ENCODE peak calls at places on chromosomes 13 and 19, in six cellular contexts. B is neural progenitor cell, R is HCT116, V is GM23338, D is GM23248, T is OCI-LY7. F is an unnamed sample.

GRCh38 chr13:109654341-109655205 is 131.8 kb downstream of the IRS2 start:
- DNase-seq in B (no peak), R (no peak), V (no peak), D (no peak), T (no peak), F (no peak)

GRCh38 chr13:92938481-92939020 is 288.1 kb upstream of the GPC6 start:
- DNase-seq in B (peak), R (no peak), V (no peak), D (no peak), T (no peak), F (no peak)

GRCh38 chr19:35058370-35058769 is 16.8 kb downstream of the HPN start:
- DNase-seq in B (no peak), R (no peak), V (no peak), D (no peak), T (no peak), F (no peak)

GRCh38 chr13:112244495-112245177 is 131.5 kb upstream of the SPACA7 start:
- DNase-seq in B (no peak), R (no peak), V (no peak), D (no peak), T (no peak), F (no peak)

GRCh38 chr19:44306283-44306682 is 1.5 kb upstream of the ZNF235 start:
- DNase-seq in B (no peak), R (no peak), V (no peak), D (no peak), T (no peak), F (no peak)

GRCh38 chr13:41271456-41272285 is 8.3 kb upstream of the MTRF1 start:
- DNase-seq in B (no peak), R (no peak), V (no peak), D (no peak), T (peak), F (no peak)

GRCh38 chr13:77113496-77113895 is 86.5 kb upstream of the FBXL3 start:
- DNase-seq in B (no peak), R (no peak), V (peak), D (peak), T (no peak), F (no peak)

GRCh38 chr13:107365466-107366215 is 797.7 kb upstream of the ARGLU1 start:
- DNase-seq in B (no peak), R (no peak), V (no peak), D (peak), T (no peak), F (peak)

GRCh38 chr19:14072535-14073231 is at the start of gene MISP3:
- DNase-seq in B (peak), R (no peak), V (peak), D (peak), T (peak), F (peak)

GRCh38 chr13:87671031-87671823 is at the start of gene SLITRK5:
- DNase-seq in B (peak), R (no peak), V (peak), D (peak), T (peak), F (peak)

GRCh38 chr19:4352701-4353121 is 9.3 kb downstream of the MPND start:
- DNase-seq in B (peak), R (no peak), V (peak), D (peak), T (peak), F (peak)

GRCh38 chr19:50209131-50209530 is 5.7 kb downstream of the MYH14 start:
- DNase-seq in B (no peak), R (no peak), V (no peak), D (no peak), T (no peak), F (no peak)

GRCh38 chr13:93700115-93700514 is 473.5 kb downstream of the GPC6 start:
- DNase-seq in B (no peak), R (no peak), V (no peak), D (peak), T (no peak), F (no peak)

GRCh38 chr13:85497652-85498051 is 301.6 kb downstream of the SLITRK6 start:
- DNase-seq in B (no peak), R (no peak), V (no peak), D (peak), T (no peak), F (peak)

GRCh38 chr13:111289251-111289650 is 31.2 kb upstream of the TEX29 start:
- DNase-seq in B (peak), R (no peak), V (no peak), D (no peak), T (no peak), F (no peak)

GRCh38 chr19:4284176-4284958 is 5.3 kb downstream of the SHD start:
- DNase-seq in B (peak), R (peak), V (peak), D (peak), T (peak), F (peak)

GRCh38 chr13:98540476-98540875 is 36.4 kb downstream of the STK24 start:
- DNase-seq in B (no peak), R (no peak), V (no peak), D (peak), T (no peak), F (no peak)

GRCh38 chr19:38686530-38686888 is 39.1 kb downstream of the ACTN4 start:
- DNase-seq in B (no peak), R (no peak), V (no peak), D (no peak), T (no peak), F (no peak)

GRCh38 chr13:40233731-40234195 is 432.7 kb downstream of the FOXO1 start:
- DNase-seq in B (no peak), R (no peak), V (no peak), D (no peak), T (no peak), F (no peak)
- TF ChIP-seq EZH2phosphoT487 in B (no peak), R (no peak), V (no peak), D (no peak), T (no peak), F (no peak)

DNA sequence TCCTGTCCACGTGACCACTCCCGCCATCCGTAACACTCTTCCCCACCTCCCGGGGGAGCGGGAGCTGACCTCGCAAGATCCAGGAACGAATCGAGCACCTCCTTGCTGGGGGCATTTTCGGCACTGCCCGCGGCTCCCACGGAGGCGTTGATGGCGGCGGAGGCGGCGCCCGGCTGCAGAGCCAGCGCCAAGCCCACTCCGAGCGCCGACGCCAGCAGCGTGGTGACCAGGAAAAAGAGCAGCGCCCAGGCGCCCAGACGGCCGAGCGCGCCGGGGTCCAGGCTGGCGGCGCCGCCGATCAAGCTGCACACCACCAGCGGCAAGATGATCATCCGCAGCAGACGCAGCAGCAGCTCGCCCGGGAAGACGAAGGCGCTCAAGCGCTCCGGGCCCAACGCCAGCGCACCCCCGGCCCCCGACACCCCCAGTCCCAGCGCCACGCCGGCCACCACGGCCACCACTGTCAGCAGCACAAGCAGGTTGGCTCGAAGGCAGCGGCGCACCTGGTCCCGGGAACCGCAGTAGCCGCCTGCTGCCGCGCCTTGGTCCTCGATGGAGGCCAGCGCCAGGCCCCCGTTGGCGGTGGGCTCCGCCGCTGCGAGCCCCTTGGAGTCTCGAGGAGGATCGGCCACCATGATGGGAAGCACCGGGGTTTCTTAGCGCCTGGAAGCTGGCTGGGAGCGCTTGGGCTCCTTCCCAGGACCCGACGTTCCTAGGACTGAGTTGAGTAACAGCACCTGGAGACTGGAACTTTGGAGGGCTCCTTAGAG is 878 bp downstream of the SLC1A5 start:
- DNase-seq in B (peak), R (no peak), V (peak), D (peak), T (peak), F (peak)
- TF ChIP-seq EZH2phosphoT487 in B (no peak), R (no peak), V (no peak), D (no peak), T (no peak), F (no peak)

GRCh38 chr13:52053460-52053859 is 29.0 kb downstream of the UTP14C start:
- DNase-seq in B (no peak), R (no peak), V (peak), D (no peak), T (no peak), F (no peak)
- TF ChIP-seq EZH2phosphoT487 in B (no peak), R (no peak), V (no peak), D (no peak), T (no peak), F (no peak)

GRCh38 chr19:30376272-30376671 is 4.1 kb downstream of the ZNF536 start:
- DNase-seq in B (no peak), R (no peak), V (peak), D (no peak), T (no peak), F (no peak)
- TF ChIP-seq EZH2phosphoT487 in B (no peak), R (no peak), V (no peak), D (no peak), T (no peak), F (no peak)